ENCODE peak calls at places on chromosomes 11 and 22, in ten cellular contexts. S is nephron progenitor cell; V is naive thymus-derived CD8-positive, alpha-beta T cell; M is activated CD8-positive, alpha-beta T cell treated with anti-CD3 and anti-CD28 coated beads, Interleukin-2, amount 10 ng/mL, durations not matched to agents 7 days and 5 days; J is posterior vena cava; F is iris pigment epithelial cell; Y is CD8-positive, alpha-beta memory T cell; C is EH; L is AML-193; Z is M059J. I is an unnamed sample.

GRCh38 chr11:41018224-41018623 is 441.2 kb downstream of the LRRC4C start:
- DNase-seq in S (no peak), V (no peak), L (no peak), M (no peak), F (no peak), Z (no peak), Y (no peak), J (no peak), C (no peak), I (no peak)

GRCh38 chr11:129225190-129225589 is 33.1 kb upstream of the ARHGAP32 start:
- DNase-seq in Z (peak), J (no peak), F (peak), L (no peak), V (no peak), C (peak), M (no peak), Y (no peak), S (no peak), I (no peak)

GRCh38 chr11:77776455-77776854 is 44.1 kb downstream of the RSF1 start:
- DNase-seq in M (no peak), Y (no peak), C (peak), J (no peak), V (peak), L (peak), Z (no peak), S (no peak), F (no peak), I (no peak)

GRCh38 chr11:35842958-35843357 is 100.9 kb upstream of the LDLRAD3 start:
- DNase-seq in S (no peak), L (no peak), C (no peak), J (no peak), V (no peak), Y (no peak), F (no peak), M (no peak), Z (no peak), I (no peak)

GRCh38 chr11:94768602-94769511 is 701 bp downstream of the AMOTL1 start:
- DNase-seq in J (peak), C (peak), M (no peak), Y (no peak), Z (peak), V (no peak), L (peak), F (peak), S (peak), I (peak)

GRCh38 chr11:22671751-22672150 is 5.3 kb downstream of the GAS2 start:
- DNase-seq in S (no peak), Y (no peak), J (no peak), L (no peak), V (no peak), F (peak), M (no peak), Z (peak), C (no peak), I (no peak)

GRCh38 chr11:58513747-58514367 is 6.0 kb upstream of the OR5B21 start:
- DNase-seq in C (peak), J (no peak), F (peak), M (peak), L (peak), S (peak), V (peak), Z (peak), Y (no peak), I (no peak)

GRCh38 chr11:92226331-92227232 is 2.0 kb downstream of the FAT3 start:
- DNase-seq in F (no peak), M (no peak), J (peak), S (peak), L (no peak), Y (no peak), Z (peak), V (no peak), C (peak), I (peak)

GRCh38 chr11:128463386-128463829 is 124.0 kb downstream of the ETS1 start:
- DNase-seq in C (peak), Y (no peak), V (no peak), S (no peak), Z (peak), L (no peak), F (peak), M (no peak), J (no peak), I (peak)

GRCh38 chr11:7967826-7968225 is 2.6 kb upstream of the NLRP10 start:
- DNase-seq in F (peak), V (no peak), J (no peak), S (no peak), M (no peak), Y (no peak), L (no peak), Z (no peak), C (peak), I (no peak)

GRCh38 chr22:27602390-27602789 is 199.2 kb downstream of the MN1 start:
- DNase-seq in Y (no peak), F (no peak), J (peak), S (no peak), L (no peak), Z (no peak), M (no peak), C (no peak), V (no peak), I (no peak)

GRCh38 chr11:73158356-73159051 is 16.4 kb upstream of the FCHSD2 start:
- DNase-seq in M (no peak), F (peak), V (no peak), Y (no peak), L (no peak), C (peak), Z (peak), S (no peak), J (no peak), I (no peak)

GRCh38 chr22:30485362-30485988 is 13.7 kb upstream of the SEC14L3 start:
- DNase-seq in L (peak), M (peak), J (peak), Y (peak), V (peak), C (peak), S (peak), Z (peak), F (peak), I (peak)

GRCh38 chr11:14645247-14645912 is 1.8 kb downstream of the PDE3B start:
- DNase-seq in C (peak), Y (no peak), S (no peak), L (peak), V (peak), F (peak), J (no peak), M (no peak), Z (peak), I (no peak)

GRCh38 chr11:114162719-114163123 is 103.2 kb downstream of the ZBTB16 start:
- DNase-seq in C (peak), F (peak), L (no peak), J (peak), V (no peak), Y (no peak), M (no peak), S (peak), Z (peak), I (peak)

GRCh38 chr11:29333993-29334780 is 682.6 kb downstream of the KCNA4 start:
- DNase-seq in L (peak), S (peak), J (no peak), M (no peak), F (peak), Z (peak), C (peak), V (no peak), Y (no peak), I (no peak)

GRCh38 chr11:55401011-55401410 is 33.2 kb downstream of the OR4A15 start:
- DNase-seq in C (no peak), Y (no peak), V (no peak), M (no peak), S (no peak), F (no peak), Z (no peak), L (no peak), J (no peak), I (no peak)

GRCh38 chr11:129372609-129373488 is 2.8 kb upstream of the BARX2 start:
- DNase-seq in Z (no peak), C (no peak), S (peak), V (no peak), J (no peak), F (no peak), L (no peak), Y (no peak), M (no peak), I (no peak)

GRCh38 chr11:45936655-45937054 is 14.2 kb downstream of the LARGE2 start:
- DNase-seq in V (no peak), S (no peak), C (no peak), Z (no peak), M (no peak), Y (no peak), L (no peak), F (no peak), J (peak), I (no peak)

GRCh38 chr11:33835143-33835878 is 56.6 kb downstream of the LMO2 start:
- DNase-seq in S (no peak), C (peak), F (peak), Y (no peak), J (no peak), M (no peak), Z (peak), L (peak), V (no peak), I (no peak)

GRCh38 chr11:65540290-65541092 is 15.6 kb downstream of the SCYL1 start:
- DNase-seq in C (peak), V (peak), L (peak), Z (no peak), Y (peak), M (peak), J (peak), S (peak), F (peak), I (peak)